ENCODE peak calls at places on chromosomes 2 and 18, in five cellular contexts. G is neuronal stem cell; J is spleen; T is naive thymus-derived CD4-positive, alpha-beta T cell; Q is right atrium auricular region. L is an unnamed sample.
A peak's percentile ranks its signal among the peaks of the same experiment; 100 is the strongest.

GRCh38 chr2:125643128-125643527 is 1012.8 kb upstream of the GYPC start:
- DNase-seq in J (no peak), Q (no peak), T (no peak), G (no peak), L (no peak)

GRCh38 chr2:20880221-20880771 is 57.4 kb upstream of the LDAH start:
- DNase-seq in T (no peak), G (no peak), J (no peak), Q (no peak), L (no peak)

GRCh38 chr2:98379311-98380202 is 33.3 kb downstream of the CNGA3 start:
- DNase-seq in J (no peak), Q (no peak), T (no peak), G (no peak), L (no peak)

GRCh38 chr2:138244400-138245001 is 257.1 kb upstream of the SPOPL start:
- DNase-seq in J (no peak), T (no peak), Q (no peak), G (no peak), L (no peak)

GRCh38 chr2:206084870-206085741 is 868 bp downstream of the INO80D start:
- DNase-seq in T (peak; percentile 68), G (peak; percentile 33), J (peak; percentile 89), Q (no peak), L (no peak)

GRCh38 chr2:190697421-190697820 is 48.5 kb downstream of the NAB1 start:
- DNase-seq in J (no peak), G (no peak), T (no peak), Q (no peak), L (no peak)

GRCh38 chr2:6580982-6581381 is 284.7 kb downstream of the CMPK2 start:
- DNase-seq in G (no peak), Q (no peak), J (no peak), T (no peak), L (no peak)

GRCh38 chr2:37877457-37878315 is 47.4 kb upstream of the RMDN2 start:
- DNase-seq in G (peak; percentile 65), J (no peak), Q (no peak), T (peak; percentile 48), L (no peak)

GRCh38 chr2:238684362-238685326 is 163.2 kb upstream of the TWIST2 start:
- DNase-seq in T (no peak), J (no peak), G (no peak), Q (peak; percentile 83), L (peak; percentile 94)

GRCh38 chr2:4091013-4091412 is 387.6 kb downstream of the DCDC2C start:
- DNase-seq in Q (no peak), J (no peak), T (no peak), G (no peak), L (peak; percentile 81)

GRCh38 chr2:11352781-11353537 is 8.5 kb upstream of the ROCK2 start:
- DNase-seq in J (no peak), Q (no peak), T (no peak), G (no peak), L (no peak)

GRCh38 chr18:32441536-32441935 is 29.1 kb downstream of the GAREM1 start:
- DNase-seq in Q (no peak), J (no peak), G (no peak), T (no peak), L (no peak)

GRCh38 chr2:11067221-11068078 is 87.8 kb upstream of the SLC66A3 start:
- DNase-seq in G (no peak), T (no peak), Q (no peak), J (no peak), L (peak; percentile 77)

GRCh38 chr2:222939208-222939846 is 78.5 kb downstream of the ACSL3 start:
- DNase-seq in T (peak; percentile 33), J (no peak), G (peak; percentile 67), Q (no peak), L (no peak)

GRCh38 chr2:147006724-147007123 is 838.1 kb upstream of the ACVR2A start:
- DNase-seq in T (no peak), J (no peak), G (no peak), Q (no peak), L (no peak)

GRCh38 chr18:68660355-68661183 is 54.3 kb downstream of the TMX3 start:
- DNase-seq in G (peak; percentile 30), J (no peak), Q (no peak), T (peak; percentile 34), L (no peak)

GRCh38 chr2:227627769-227628168 is 10.5 kb downstream of the SCYGR4 start:
- DNase-seq in J (no peak), T (no peak), Q (no peak), G (no peak), L (no peak)

GRCh38 chr2:208064220-208064951 is 39.1 kb upstream of the PLEKHM3 start:
- DNase-seq in Q (no peak), T (no peak), G (no peak), J (no peak), L (no peak)

GRCh38 chr2:214410128-214410775 is 602 bp upstream of the VWC2L start:
- DNase-seq in G (no peak), T (no peak), J (no peak), Q (no peak), L (no peak)

GRCh38 chr18:67318651-67319050 is 197.9 kb downstream of the DSEL start:
- DNase-seq in Q (no peak), T (no peak), J (no peak), G (no peak), L (no peak)

GRCh38 chr2:70855679-70856078 is 20.1 kb upstream of the CD207 start:
- DNase-seq in T (no peak), Q (peak; percentile 26), J (no peak), G (no peak), L (peak; percentile 47)

GRCh38 chr2:186126181-186126580 is 359.9 kb upstream of the ZC3H15 start:
- DNase-seq in Q (no peak), T (no peak), J (no peak), G (no peak), L (no peak)

GRCh38 chr2:191538334-191538910 is 139.5 kb upstream of the NABP1 start:
- DNase-seq in G (no peak), J (no peak), Q (no peak), T (no peak), L (no peak)

GRCh38 chr18:50651334-50651733 is 91.4 kb downstream of the MAPK4 start:
- DNase-seq in G (no peak), Q (no peak), T (no peak), J (no peak), L (no peak)

GRCh38 chr2:144372484-144373195 is 147.3 kb downstream of the ZEB2 start:
- DNase-seq in Q (no peak), T (no peak), G (no peak), J (no peak), L (no peak)

GRCh38 chr18:36829362-36830140 is 624 bp downstream of the KIAA1328 start:
- DNase-seq in G (no peak), J (no peak), Q (no peak), T (no peak), L (no peak)

GRCh38 chr2:106724301-106724794 is 161.6 kb downstream of the ST6GAL2 start:
- DNase-seq in Q (no peak), J (no peak), T (no peak), G (no peak), L (no peak)

GRCh38 chr2:106719222-106719621 is 166.7 kb downstream of the ST6GAL2 start:
- DNase-seq in T (no peak), J (no peak), Q (no peak), G (no peak), L (no peak)
- H3K4me3 ChIP-seq in T (no peak overlapping the region), J (no peak overlapping the region), Q (no peak overlapping the region), G (no peak overlapping the region), L (no peak overlapping the region)

GRCh38 chr2:49262815-49263560 is 108.7 kb upstream of the FSHR start:
- DNase-seq in J (no peak), G (no peak), Q (no peak), T (no peak), L (no peak)
- H3K27ac ChIP-seq in J (no peak overlapping the region), G (no peak overlapping the region), Q (no peak overlapping the region), T (no peak overlapping the region), L (no peak overlapping the region)

DNA sequence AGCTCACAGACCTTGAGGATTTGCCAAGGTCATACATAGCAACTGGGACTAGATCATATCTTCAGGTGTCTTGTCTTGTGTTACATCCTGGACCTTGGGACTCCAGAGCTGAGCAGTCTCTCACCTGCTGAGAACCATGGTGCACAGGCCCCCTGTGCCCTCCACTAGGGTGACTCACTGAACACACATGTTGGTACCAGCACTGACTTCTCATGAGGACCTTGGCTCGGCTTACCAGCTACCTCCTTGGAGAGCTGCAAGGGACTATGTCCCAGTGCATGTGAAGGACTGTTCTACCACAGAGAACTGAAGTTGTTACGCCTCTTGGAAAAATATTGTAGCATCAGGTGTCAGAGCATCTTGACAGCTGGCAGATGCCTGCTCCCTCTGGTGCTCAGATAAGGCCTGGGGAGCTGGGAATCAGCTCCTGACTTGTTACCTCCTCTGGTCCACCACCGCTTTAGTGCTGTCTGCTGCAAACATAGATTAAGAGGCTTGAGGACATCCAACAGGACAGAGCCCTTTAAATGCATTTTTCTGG is 72.1 kb downstream of the WDSUB1 start:
- DNase-seq in G (no peak), J (no peak), Q (peak; percentile 52), T (no peak), L (no peak)
- H3K27me3 ChIP-seq in G (no peaks in the 10 kb centered on the region), J (no peaks in the 10 kb centered on the region), Q (no peaks in the 10 kb centered on the region), T (no peaks in the 10 kb centered on the region), L (no peaks in the 10 kb centered on the region)

GRCh38 chr18:58865714-58866113 is 1.0 kb downstream of the ZNF532 start:
- DNase-seq in G (no peak), T (no peak), Q (no peak), J (no peak), L (no peak)
- H3K4me3 ChIP-seq in G (no peak overlapping the region), T (no peak overlapping the region), Q (no peak overlapping the region), J (no peak overlapping the region), L (no peak overlapping the region)

L was measured in esophagus muscularis mucosa.